ENCODE peak calls at places on chromosomes 4 and X, in four cellular contexts. X is SK-N-SH, Q is WTC11, H is K562. O is an unnamed sample.

GRCh38 chrX:906586-906985 is 276.0 kb downstream of the SHOX start:
- DNase-seq in X (no peak), Q (no peak), H (no peak), O (no peak)

GRCh38 chrX:22629105-22629725 is 356.5 kb downstream of the CBLL2 start:
- DNase-seq in X (no peak), Q (no peak), H (no peak), O (no peak)

GRCh38 chr4:84887824-84888223 is 78.7 kb downstream of the WDFY3 start:
- DNase-seq in X (no peak), Q (no peak), H (no peak), O (no peak)

GRCh38 chrX:139784788-139785187 is 76.8 kb upstream of the MCF2 start:
- DNase-seq in X (no peak), Q (no peak), H (no peak), O (no peak)

GRCh38 chrX:10124506-10125247 is 32.1 kb upstream of the CLCN4 start:
- DNase-seq in X (no peak), Q (no peak), H (no peak), O (no peak)

GRCh38 chr4:36197501-36197900 is 46.8 kb downstream of the ARAP2 start:
- DNase-seq in X (no peak), Q (no peak), H (no peak), O (no peak)

GRCh38 chr4:127574643-127575042 is 58.1 kb upstream of the INTU start:
- DNase-seq in X (no peak), Q (peak; percentile 61), H (no peak), O (no peak)

GRCh38 chr4:10045481-10045880 is 24.2 kb upstream of the SLC2A9 start:
- DNase-seq in X (no peak), Q (no peak), H (no peak), O (peak; percentile 93)

GRCh38 chr4:118086334-118086733 is 52.0 kb downstream of the NDST3 start:
- DNase-seq in X (no peak), Q (no peak), H (no peak), O (no peak)

GRCh38 chr4:76614589-76614988 is 179.6 kb downstream of the SHROOM3 start:
- DNase-seq in X (no peak), Q (no peak), H (no peak), O (no peak)

GRCh38 chr4:142480244-142480643 is 365.9 kb downstream of the INPP4B start:
- DNase-seq in X (no peak), Q (no peak), H (no peak), O (no peak)

GRCh38 chr4:173525118-173526033 is 4.7 kb downstream of the HAND2 start:
- DNase-seq in X (peak; percentile 27), Q (no peak), H (no peak), O (no peak)

GRCh38 chr4:3479358-3480101 is 16.4 kb downstream of the DOK7 start:
- DNase-seq in X (no peak), Q (no peak), H (no peak), O (no peak)

GRCh38 chr4:86968477-86969015 is 33.7 kb downstream of the AFF1 start:
- DNase-seq in X (no peak), Q (no peak), H (no peak), O (no peak)

GRCh38 chrX:132505116-132505515 is 16.3 kb upstream of the MBNL3 start:
- DNase-seq in X (no peak), Q (no peak), H (no peak), O (peak; percentile 59)

GRCh38 chr4:156705291-156705690 is 266.3 kb downstream of the PDGFC start:
- DNase-seq in X (no peak), Q (no peak), H (no peak), O (no peak)

DNA sequence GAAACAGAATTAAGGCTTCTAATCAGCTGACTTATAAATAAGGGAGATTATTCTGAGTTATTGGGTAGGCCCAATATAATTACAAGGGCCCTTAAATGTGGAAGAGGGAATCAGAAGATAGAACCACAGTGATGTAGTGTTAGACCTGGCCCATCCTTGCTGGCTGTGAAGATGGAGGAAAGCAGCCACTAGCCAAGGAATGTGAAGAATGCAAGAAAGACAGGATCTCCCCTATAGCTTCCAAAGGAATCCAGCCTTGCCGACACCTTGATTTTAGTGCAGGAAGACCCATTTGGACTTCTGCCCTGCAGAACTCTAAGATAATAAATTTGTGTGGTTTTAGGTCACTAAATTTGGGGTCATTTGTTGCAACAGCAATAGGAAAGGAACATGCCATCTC is 150.6 kb downstream of the SPATA18 start:
- DNase-seq in X (no peak), Q (no peak), H (no peak), O (no peak)
- TF ChIP-seq FOXJ3 in X (no peak), Q (no peak), H (no peak), O (no peak)

GRCh38 chrX:155956649-155957048 is 40.8 kb upstream of the IL9R start:
- DNase-seq in X (no peak), Q (no peak), H (no peak), O (no peak)

GRCh38 chrX:155959018-155959587 is 38.4 kb upstream of the IL9R start:
- DNase-seq in X (no peak), Q (no peak), H (no peak), O (no peak)

GRCh38 chrX:155954793-155955192 is 42.7 kb upstream of the IL9R start:
- DNase-seq in X (no peak), Q (no peak), H (no peak), O (no peak)

GRCh38 chrX:155956099-155956498 is 41.4 kb upstream of the IL9R start:
- DNase-seq in X (no peak), Q (no peak), H (no peak), O (no peak)

DNA sequence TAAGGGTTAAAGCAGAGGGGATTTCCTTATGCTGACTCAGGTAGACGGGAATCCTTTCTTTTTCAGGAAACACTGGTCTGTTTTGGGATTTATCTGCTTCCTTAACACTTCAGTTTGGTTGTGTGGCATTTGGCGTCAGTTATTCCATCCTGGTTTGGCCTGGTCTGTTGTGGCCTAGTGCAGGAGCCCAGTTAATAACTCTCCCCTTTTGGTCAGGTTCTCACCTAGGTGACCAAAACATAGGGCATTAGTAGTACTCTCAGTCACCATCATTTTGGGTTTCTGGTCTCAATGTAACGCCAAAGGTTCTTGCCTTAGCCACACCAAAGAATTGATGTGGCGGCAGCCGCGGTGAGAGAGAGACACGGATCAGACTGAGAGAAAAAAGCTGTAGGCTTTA is 39.7 kb upstream of the IL9R start:
- DNase-seq in X (no peak), Q (no peak), H (no peak), O (no peak)
- TF ChIP-seq FOXJ3 in X (no peak), Q (no peak), H (no peak), O (no peak)

GRCh38 chr4:108397850-108398249 is 222.5 kb upstream of the RPL34 start:
- DNase-seq in X (no peak), Q (no peak), H (no peak), O (no peak)
- TF ChIP-seq FOXJ3 in X (no peak), Q (no peak), H (no peak), O (no peak)

GRCh38 chrX:14028473-14028872 is 1.2 kb downstream of the GEMIN8 start:
- DNase-seq in X (no peak), Q (no peak), H (no peak), O (no peak)

GRCh38 chrX:14029425-14030247 is at the start of gene GEMIN8:
- DNase-seq in X (peak; percentile 92), Q (peak; percentile 74), H (peak; percentile 82), O (peak; percentile 71)

GRCh38 chrX:14030248-14030592 is 528 bp upstream of the GEMIN8 start:
- DNase-seq in X (no peak), Q (no peak), H (peak; percentile 12), O (no peak)

GRCh38 chrX:14027511-14028019 is 2.1 kb downstream of the GEMIN8 start:
- DNase-seq in X (no peak), Q (no peak), H (peak; percentile 9), O (peak; percentile 1)

DNA sequence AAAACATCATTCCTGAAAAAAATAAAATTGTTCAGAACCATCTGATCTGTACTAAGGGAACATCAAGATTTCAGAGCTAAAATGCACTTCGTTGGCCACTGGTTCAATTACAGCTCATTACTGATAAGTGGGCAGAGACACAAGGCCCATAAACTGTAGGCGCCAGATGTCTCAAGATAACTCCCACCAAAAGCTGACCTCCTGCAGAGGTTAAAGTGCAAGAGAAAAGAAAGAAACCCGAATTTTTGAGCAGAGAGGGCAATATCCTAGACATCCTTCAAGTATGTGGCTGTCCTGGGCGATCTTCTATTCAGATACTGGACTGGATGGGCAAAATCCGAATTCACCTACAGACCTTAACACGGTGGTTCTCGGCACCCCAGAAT is 660 bp downstream of the GEMIN8 start:
- DNase-seq in X (peak; percentile 42), Q (no peak), H (peak; percentile 27), O (no peak)
- TF ChIP-seq FOXJ3 in X (no peak), Q (no peak), H (no peak), O (no peak)